ENCODE peak calls at places on chromosomes 2 and 18, in seven cellular contexts. N is psoas muscle, V is sigmoid colon, E is uterus, R is stomach, A is PC-9, U is SK-N-SH. I is an unnamed sample. For H3K9me3, the result is how much of the 10 kb centered on the place peaks cover.

GRCh38 chr2:114027437-114027836 is 137.5 kb downstream of the ACTR3 start:
- DNase-seq in N (no peak), V (no peak), E (no peak), R (no peak), A (no peak), U (no peak), I (no peak)

GRCh38 chr2:11955314-11955713 is 208.9 kb downstream of the LPIN1 start:
- DNase-seq in N (no peak), V (no peak), E (no peak), R (no peak), A (no peak), U (no peak), I (no peak)

GRCh38 chr2:172552547-172553291 is 3.2 kb upstream of the PDK1 start:
- DNase-seq in N (no peak), V (no peak), E (no peak), R (no peak), A (no peak), U (no peak), I (no peak)

GRCh38 chr2:60629801-60630385 is 76.4 kb upstream of the BCL11A start:
- DNase-seq in N (no peak), V (no peak), E (no peak), R (no peak), A (no peak), U (no peak), I (no peak)

GRCh38 chr2:84905181-84906107 is at the start of gene TMSB10:
- DNase-seq in N (peak), V (peak), E (peak), R (peak), A (peak), U (peak), I (peak)

GRCh38 chr2:239109041-239109915 is 261.4 kb downstream of the TWIST2 start:
- DNase-seq in N (no peak), V (no peak), E (no peak), R (peak), A (peak), U (no peak), I (no peak)

GRCh38 chr2:74530239-74531161 is 767 bp downstream of the HTRA2 start:
- DNase-seq in N (no peak), V (no peak), E (peak), R (peak), A (peak), U (peak), I (no peak)

GRCh38 chr2:106054880-106055655 is 139.0 kb downstream of the UXS1 start:
- DNase-seq in N (no peak), V (no peak), E (no peak), R (no peak), A (no peak), U (no peak), I (no peak)

GRCh38 chr18:57207124-57207916 is 60.4 kb downstream of the BOD1L2 start:
- DNase-seq in N (no peak), V (no peak), E (no peak), R (no peak), A (no peak), U (no peak), I (no peak)

GRCh38 chr2:234973008-234973407 is 21.2 kb downstream of the SH3BP4 start:
- DNase-seq in N (no peak), V (no peak), E (no peak), R (no peak), A (no peak), U (no peak), I (no peak)

GRCh38 chr2:151823651-151824050 is 4.6 kb downstream of the ARL5A start:
- DNase-seq in N (no peak), V (no peak), E (no peak), R (no peak), A (no peak), U (peak), I (no peak)

GRCh38 chr2:239328306-239329191 is 72.3 kb downstream of the HDAC4 start:
- DNase-seq in N (peak), V (peak), E (peak), R (peak), A (no peak), U (peak), I (no peak)

GRCh38 chr18:76522104-76522503 is 27.1 kb upstream of the ZNF516 start:
- DNase-seq in N (no peak), V (no peak), E (no peak), R (no peak), A (no peak), U (no peak), I (no peak)

GRCh38 chr18:79334496-79335233 is 61.1 kb upstream of the NFATC1 start:
- DNase-seq in N (no peak), V (no peak), E (no peak), R (no peak), A (no peak), U (no peak), I (no peak)

GRCh38 chr18:79393626-79394401 is 1.9 kb upstream of the NFATC1 start:
- DNase-seq in N (peak), V (peak), E (peak), R (peak), A (peak), U (peak), I (peak)

GRCh38 chr18:59459352-59460059 is 100.4 kb upstream of the LMAN1 start:
- DNase-seq in N (no peak), V (no peak), E (no peak), R (no peak), A (no peak), U (peak), I (no peak)

GRCh38 chr2:218898109-218898878 is 17.6 kb downstream of the WNT10A start:
- DNase-seq in N (peak), V (peak), E (peak), R (peak), A (peak), U (peak), I (no peak)

GRCh38 chr2:235493775-235494715 is at the start of gene AGAP1:
- DNase-seq in N (peak), V (peak), E (peak), R (peak), A (peak), U (peak), I (peak)

GRCh38 chr2:203569677-203570316 is 34.7 kb upstream of the RAPH1 start:
- DNase-seq in N (no peak), V (no peak), E (no peak), R (no peak), A (no peak), U (no peak), I (no peak)

GRCh38 chr2:150143087-150143536 is 344.4 kb downstream of the RND3 start:
- DNase-seq in N (no peak), V (no peak), E (no peak), R (no peak), A (peak), U (no peak), I (no peak)

GRCh38 chr2:112644155-112644932 is 1.4 kb upstream of the SLC20A1 start:
- DNase-seq in N (no peak), V (no peak), E (no peak), R (no peak), A (peak), U (no peak), I (no peak)

GRCh38 chr2:118254117-118254516 is 165.8 kb downstream of the INSIG2 start:
- DNase-seq in N (no peak), V (no peak), E (no peak), R (no peak), A (no peak), U (no peak), I (no peak)

GRCh38 chr2:60468390-60469085 is 84.9 kb downstream of the BCL11A start:
- DNase-seq in N (no peak), V (no peak), E (no peak), R (no peak), A (no peak), U (no peak), I (no peak)

GRCh38 chr2:42936632-42936996 is 144.2 kb upstream of the HAAO start:
- DNase-seq in N (no peak), V (no peak), E (no peak), R (no peak), A (no peak), U (no peak), I (no peak)

GRCh38 chr2:153287109-153287801 is 191.3 kb downstream of the RPRM start:
- DNase-seq in N (no peak), V (no peak), E (no peak), R (no peak), A (no peak), U (peak), I (no peak)

GRCh38 chr2:188984126-188984525 is 10.0 kb downstream of the COL3A1 start:
- DNase-seq in N (no peak), V (no peak), E (no peak), R (no peak), A (no peak), U (no peak), I (no peak)

GRCh38 chr18:43634994-43635393 is 357.7 kb upstream of the SYT4 start:
- DNase-seq in N (no peak), V (no peak), E (no peak), R (no peak), A (no peak), U (no peak), I (no peak)

GRCh38 chr18:48949051-48949605 is 1.6 kb downstream of the SMAD7 start:
- DNase-seq in N (no peak), V (peak), E (no peak), R (peak), A (no peak), U (no peak), I (no peak)

GRCh38 chr2:42791606-42792005 is 777 bp downstream of the HAAO start:
- DNase-seq in N (no peak), V (peak), E (no peak), R (no peak), A (no peak), U (no peak), I (no peak)

GRCh38 chr2:169189123-169189522 is 119.8 kb downstream of the DHRS9 start:
- DNase-seq in N (no peak), V (no peak), E (no peak), R (no peak), A (no peak), U (no peak), I (no peak)

GRCh38 chr2:85019121-85019520 is 48.2 kb downstream of the KCMF1 start:
- DNase-seq in N (no peak), V (no peak), E (no peak), R (no peak), A (no peak), U (no peak), I (no peak)

GRCh38 chr2:85785027-85785822 is 31.4 kb downstream of the ATOH8 start:
- DNase-seq in N (peak), V (peak), E (peak), R (no peak), A (no peak), U (no peak), I (peak)

GRCh38 chr2:96866149-96866548 is 3.7 kb downstream of the SEMA4C start:
- DNase-seq in N (no peak), V (peak), E (no peak), R (no peak), A (no peak), U (no peak), I (no peak)

GRCh38 chr2:33444961-33445360 is 31.5 kb upstream of the RASGRP3 start:
- DNase-seq in N (no peak), V (no peak), E (no peak), R (no peak), A (no peak), U (no peak), I (no peak)

GRCh38 chr2:48081317-48081628 is 175.0 kb upstream of the FBXO11 start:
- DNase-seq in N (no peak), V (no peak), E (no peak), R (no peak), A (no peak), U (no peak), I (no peak)

GRCh38 chr18:13339653-13340052 is 121.1 kb downstream of the LDLRAD4 start:
- DNase-seq in N (no peak), V (no peak), E (no peak), R (no peak), A (no peak), U (no peak), I (no peak)

GRCh38 chr2:72112981-72113846 is 34.4 kb downstream of the CYP26B1 start:
- DNase-seq in N (no peak), V (peak), E (no peak), R (no peak), A (no peak), U (no peak), I (no peak)

GRCh38 chr18:27094621-27095020 is 90.5 kb downstream of the CHST9 start:
- DNase-seq in N (no peak), V (no peak), E (no peak), R (no peak), A (no peak), U (no peak), I (no peak)

GRCh38 chr2:230908094-230908594 is 16.9 kb downstream of the GPR55 start:
- DNase-seq in N (no peak), V (peak), E (peak), R (peak), A (no peak), U (no peak), I (peak)

GRCh38 chr2:154402138-154402714 is 296.3 kb upstream of the KCNJ3 start:
- DNase-seq in N (no peak), V (no peak), E (no peak), R (no peak), A (no peak), U (peak), I (no peak)
- TF ChIP-seq CTCF in N (peak), V (no peak), E (no peak), R (no peak), A (peak), U (peak), I (no peak)

GRCh38 chr2:196130039-196130825 is 41.1 kb downstream of the STK17B start:
- DNase-seq in N (no peak), V (no peak), E (no peak), R (no peak), A (no peak), U (peak), I (no peak)
- H3K9me3 ChIP-seq in N (under half), V (under half), E (under half), R (half or more), A (under half), U (under half), I (under half)

DNA sequence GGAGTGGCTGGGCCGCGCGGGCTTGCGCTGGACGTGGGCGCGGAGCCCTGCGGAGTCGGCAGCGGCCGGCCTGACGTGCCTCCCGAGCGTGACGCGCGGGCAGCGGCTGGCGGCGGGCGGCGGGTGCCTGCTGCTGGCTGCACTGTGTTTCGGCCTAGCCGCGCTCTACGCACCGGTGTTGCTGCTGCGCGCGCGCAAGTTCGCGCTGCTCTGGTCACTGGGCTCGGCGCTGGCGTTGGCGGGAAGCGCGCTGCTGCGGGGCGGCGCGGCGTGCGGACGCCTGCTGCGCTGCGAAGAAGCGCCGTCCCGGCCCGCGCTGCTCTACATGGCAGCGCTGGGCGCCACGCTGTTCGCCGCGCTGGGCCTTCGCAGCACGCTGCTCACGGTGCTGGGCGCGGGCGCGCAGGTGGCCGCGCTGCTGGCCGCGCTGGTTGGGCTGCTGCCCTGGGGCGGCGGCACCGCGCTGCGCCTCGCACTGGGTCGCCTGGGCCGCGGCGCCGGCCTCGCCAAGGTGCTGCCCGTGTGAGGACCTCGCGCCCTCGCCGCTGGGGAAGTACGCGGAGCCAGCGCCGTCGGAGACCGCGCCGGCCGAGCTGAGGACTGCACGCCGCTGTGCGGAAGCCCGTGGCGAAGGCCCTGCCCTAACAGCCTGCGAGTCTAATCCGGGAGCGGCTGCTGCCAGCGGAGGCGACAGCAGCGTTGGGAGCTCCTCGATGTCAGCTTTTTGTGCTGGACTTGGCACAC is 526 bp downstream of the SFT2D3 start:
- DNase-seq in N (peak), V (peak), E (peak), R (peak), A (peak), U (peak), I (peak)
- TF ChIP-seq CTCF in N (peak), V (no peak), E (no peak), R (no peak), A (no peak), U (no peak), I (peak)

DNA sequence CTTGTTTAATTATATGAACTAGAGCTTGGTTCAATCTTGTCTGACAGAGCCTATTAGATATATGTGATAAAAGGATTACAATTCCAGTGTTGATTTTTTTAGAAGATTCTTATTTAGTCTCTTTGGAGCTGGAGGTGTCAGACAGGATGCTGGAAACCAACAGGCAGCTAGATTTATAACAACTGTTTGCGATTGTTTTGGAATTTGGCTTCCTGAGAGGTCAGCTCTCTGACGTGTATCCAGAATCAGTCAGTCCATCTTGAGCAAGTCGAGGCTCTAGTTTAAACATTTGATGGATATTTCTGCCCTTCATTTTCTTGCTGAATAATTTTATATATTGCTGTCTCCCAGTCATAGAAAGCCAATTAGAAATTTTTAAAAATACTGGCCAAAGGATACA is 1062.9 kb downstream of the DPP10 start:
- DNase-seq in N (no peak), V (no peak), E (no peak), R (no peak), A (no peak), U (no peak), I (no peak)
- H3K9me3 ChIP-seq in N (under half), V (under half), E (under half), R (under half), A (under half), U (under half), I (under half)

GRCh38 chr2:240840435-240841060 is 20.5 kb upstream of the KIF1A start:
- DNase-seq in N (no peak), V (no peak), E (no peak), R (peak), A (peak), U (peak), I (no peak)
- TF ChIP-seq CTCF in N (peak), V (no peak), E (peak), R (peak), A (peak), U (peak), I (no peak)

GRCh38 chr2:140873915-140874531 is 1256.8 kb downstream of the LRP1B start:
- DNase-seq in N (no peak), V (no peak), E (no peak), R (no peak), A (no peak), U (no peak), I (no peak)
- H3K9me3 ChIP-seq in N (under half), V (under half), E (under half), R (under half), A (under half), U (under half), I (under half)

GRCh38 chr2:20613342-20613916 is 37.5 kb downstream of the HS1BP3 start:
- DNase-seq in N (no peak), V (peak), E (peak), R (no peak), A (no peak), U (peak), I (peak)

GRCh38 chr2:20615466-20616241 is 35.2 kb downstream of the HS1BP3 start:
- DNase-seq in N (no peak), V (peak), E (peak), R (peak), A (no peak), U (no peak), I (peak)

GRCh38 chr2:20616341-20616871 is 34.5 kb downstream of the HS1BP3 start:
- DNase-seq in N (no peak), V (peak), E (peak), R (peak), A (no peak), U (no peak), I (peak)

GRCh38 chr2:20614201-20615045 is 36.5 kb downstream of the HS1BP3 start:
- DNase-seq in N (peak), V (peak), E (peak), R (peak), A (peak), U (no peak), I (no peak)

GRCh38 chr2:20615046-20615465 is 35.8 kb downstream of the HS1BP3 start:
- DNase-seq in N (no peak), V (no peak), E (no peak), R (no peak), A (no peak), U (no peak), I (peak)
- TF ChIP-seq CTCF in N (no peak), V (no peak), E (no peak), R (no peak), A (no peak), U (no peak), I (peak)

DNA sequence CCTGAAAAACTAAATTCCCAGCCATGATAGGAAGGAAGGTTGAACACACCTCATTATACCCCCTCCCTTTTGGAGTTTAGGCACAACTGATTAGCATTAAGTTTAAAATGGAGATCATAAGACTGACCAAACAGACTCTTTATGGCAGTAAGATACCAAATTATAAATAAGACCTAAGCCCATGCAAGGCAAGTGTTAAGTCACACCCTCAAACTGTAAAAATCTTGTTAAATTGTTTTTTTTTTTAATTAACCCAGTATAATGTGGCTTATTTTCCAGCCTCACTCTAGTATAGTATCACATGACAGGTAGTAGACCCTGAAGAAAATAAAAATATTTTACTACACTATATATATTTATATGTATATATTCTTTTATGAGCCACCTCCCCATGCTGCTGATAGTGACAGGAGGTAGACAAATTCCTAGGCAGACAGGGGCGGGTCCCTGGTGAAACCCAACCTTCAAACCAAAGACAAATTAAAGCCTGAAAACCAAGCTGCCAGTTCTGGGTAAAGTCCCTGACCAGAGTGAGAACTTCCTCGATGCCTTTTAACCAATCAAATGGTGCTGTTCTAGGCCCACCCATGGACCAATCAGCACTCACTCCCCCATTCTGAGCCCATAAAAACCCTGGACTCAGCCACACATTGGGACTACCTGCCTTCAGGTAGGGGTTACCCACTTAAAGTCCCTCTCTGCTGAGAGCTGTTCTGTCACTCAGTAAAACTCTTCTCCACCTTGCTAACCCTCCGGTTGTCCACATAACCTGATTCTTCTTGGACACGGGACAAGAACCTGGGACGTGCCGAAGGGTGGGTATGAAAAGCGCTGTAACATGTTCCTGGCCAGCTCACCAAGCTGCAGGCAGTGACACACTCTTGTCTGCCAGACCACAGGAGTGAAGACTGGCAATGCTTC is 123.9 kb upstream of the B3GNT2 start:
- DNase-seq in N (no peak), V (no peak), E (no peak), R (no peak), A (no peak), U (no peak), I (no peak)
- H3K9me3 ChIP-seq in N (under half), V (under half), E (under half), R (under half), A (under half), U (under half), I (under half)

GRCh38 chr2:216327447-216327846 is 44.8 kb downstream of the MARCHF4 start:
- DNase-seq in N (no peak), V (no peak), E (no peak), R (no peak), A (no peak), U (no peak), I (no peak)

GRCh38 chr2:216328347-216328746 is 43.9 kb downstream of the MARCHF4 start:
- DNase-seq in N (no peak), V (no peak), E (no peak), R (no peak), A (no peak), U (no peak), I (no peak)
- TF ChIP-seq CTCF in N (no peak), V (no peak), E (no peak), R (no peak), A (no peak), U (no peak), I (no peak)